ENCODE peak calls at places on chromosomes 12 and 14, in six cellular contexts. D is psoas muscle, G is MCF 10A, T is kidney, U is ascending aorta, C is prostate gland. K is an unnamed sample.

GRCh38 chr14:68633131-68633991 is 159.5 kb downstream of the ZFP36L1 start:
- DNase-seq in D (no peak), U (no peak), G (peak), T (no peak), C (no peak), K (no peak)

GRCh38 chr14:74934476-74935339 is 11.6 kb upstream of the RPS6KL1 start:
- DNase-seq in U (no peak), T (peak), D (no peak), C (no peak), G (no peak), K (no peak)

GRCh38 chr12:122981587-122982493 is 1.4 kb downstream of the ARL6IP4 start:
- DNase-seq in C (no peak), U (no peak), D (no peak), G (no peak), T (peak), K (no peak)

GRCh38 chr12:92539966-92540791 is 162.6 kb upstream of the PLEKHG7 start:
- DNase-seq in G (no peak), U (no peak), C (no peak), D (no peak), T (peak), K (no peak)

GRCh38 chr14:61569783-61570182 is 125.5 kb upstream of the HIF1A start:
- DNase-seq in C (no peak), G (peak), D (peak), T (no peak), U (no peak), K (no peak)

GRCh38 chr14:100309028-100309718 is 2.9 kb upstream of the SLC25A29 start:
- DNase-seq in U (no peak), T (no peak), D (no peak), G (no peak), C (no peak), K (no peak)

GRCh38 chr14:77980475-77981321 is 180.8 kb downstream of the ADCK1 start:
- DNase-seq in T (peak), C (peak), U (no peak), G (no peak), D (peak), K (no peak)

GRCh38 chr14:101586531-101587402 is 25.5 kb downstream of the DIO3 start:
- DNase-seq in C (no peak), T (peak), G (no peak), U (no peak), D (no peak), K (peak)

GRCh38 chr12:5964913-5965900 is 20.1 kb upstream of the ANO2 start:
- DNase-seq in C (no peak), U (no peak), D (no peak), T (no peak), G (no peak), K (no peak)

GRCh38 chr14:32509632-32510187 is 180.6 kb downstream of the AKAP6 start:
- DNase-seq in G (peak), U (peak), D (peak), C (peak), T (peak), K (no peak)

GRCh38 chr12:10563966-10564365 is 49.4 kb downstream of the MAGOHB start:
- DNase-seq in T (no peak), D (no peak), U (no peak), G (no peak), C (no peak), K (no peak)

GRCh38 chr14:77151245-77151644 is 9.7 kb upstream of the ZDHHC22 start:
- DNase-seq in C (no peak), U (no peak), G (peak), D (no peak), T (no peak), K (no peak)

GRCh38 chr14:101078892-101079221 is 175.3 kb upstream of the RTL1 start:
- DNase-seq in U (no peak), G (no peak), D (no peak), C (no peak), T (no peak), K (peak)

GRCh38 chr12:111578276-111578970 is 20.7 kb downstream of the ATXN2 start:
- DNase-seq in T (no peak), D (no peak), C (no peak), G (peak), U (no peak), K (no peak)

GRCh38 chr14:61308198-61308597 is 13.2 kb upstream of the PRKCH start:
- DNase-seq in T (no peak), C (no peak), D (no peak), G (no peak), U (no peak), K (no peak)

GRCh38 chr14:103721334-103722120 is 5.9 kb downstream of the ZFYVE21 start:
- DNase-seq in U (no peak), C (no peak), G (peak), T (no peak), D (peak), K (no peak)

GRCh38 chr12:24879644-24880043 is 69.3 kb downstream of the BCAT1 start:
- DNase-seq in D (no peak), C (no peak), G (no peak), T (no peak), U (no peak), K (no peak)

GRCh38 chr12:111410229-111411186 is 4.8 kb downstream of the SH2B3 start:
- DNase-seq in U (no peak), C (no peak), D (no peak), T (peak), G (no peak), K (no peak)

GRCh38 chr14:40630471-40630870 is 976.2 kb upstream of the LRFN5 start:
- DNase-seq in D (no peak), U (no peak), G (no peak), T (no peak), C (no peak), K (no peak)

GRCh38 chr12:106581543-106582263 is 1.1 kb upstream of the RFX4 start:
- DNase-seq in T (peak), D (no peak), U (no peak), C (no peak), G (no peak), K (peak)

GRCh38 chr12:27826076-27826475 is 46.0 kb upstream of the MANSC4 start:
- DNase-seq in C (no peak), T (no peak), U (no peak), G (no peak), D (no peak), K (no peak)

GRCh38 chr12:101663298-101663697 is 34.1 kb upstream of the CHPT1 start:
- DNase-seq in G (no peak), U (no peak), C (no peak), T (no peak), D (no peak), K (no peak)

GRCh38 chr12:93962336-93962735 is 186.0 kb upstream of the PLXNC1 start:
- DNase-seq in D (no peak), T (no peak), U (no peak), C (no peak), G (no peak), K (no peak)

GRCh38 chr14:70804556-70805162 is 4.7 kb downstream of the MAP3K9 start:
- DNase-seq in C (no peak), U (no peak), D (no peak), T (no peak), G (no peak), K (no peak)
- TF ChIP-seq CTCF in C (no peak), U (no peak), D (no peak), T (no peak), G (no peak), K (no peak)

GRCh38 chr12:18222699-18223098 is 38.6 kb upstream of the PIK3C2G start:
- DNase-seq in T (no peak), D (no peak), C (no peak), U (no peak), G (no peak), K (no peak)

GRCh38 chr12:18221726-18222125 is 39.6 kb upstream of the PIK3C2G start:
- DNase-seq in C (no peak), T (no peak), G (no peak), U (no peak), D (no peak), K (no peak)

DNA sequence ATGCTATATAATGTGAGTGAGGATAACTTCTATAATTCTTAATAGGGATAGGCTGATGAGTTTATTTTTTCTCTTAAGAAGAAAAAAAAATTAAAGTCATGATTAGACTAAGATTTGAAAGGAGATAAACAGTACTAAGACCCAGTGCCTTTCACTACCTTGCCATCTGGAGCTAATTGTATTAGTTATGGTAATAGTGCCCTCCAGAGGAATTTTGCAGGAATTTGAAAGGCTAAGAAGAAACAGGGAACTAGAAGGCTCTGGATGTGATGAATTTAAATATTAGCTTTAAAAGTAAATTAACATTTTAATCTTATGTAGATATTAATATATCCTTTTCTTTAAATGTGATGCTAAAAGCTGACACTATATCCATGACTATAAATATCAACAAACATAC is 36.6 kb upstream of the PIK3C2G start:
- DNase-seq in T (no peak), D (no peak), C (no peak), U (no peak), G (peak), K (no peak)
- TF ChIP-seq CTCF in T (peak), D (no peak), C (peak), U (peak), G (peak), K (peak)

GRCh38 chr12:53483225-53483978 is 15.9 kb downstream of the MAP3K12 start:
- DNase-seq in T (peak), U (no peak), C (no peak), G (no peak), D (no peak), K (peak)
- TF ChIP-seq CTCF in T (no peak), U (no peak), C (no peak), G (no peak), D (no peak), K (no peak)

DNA sequence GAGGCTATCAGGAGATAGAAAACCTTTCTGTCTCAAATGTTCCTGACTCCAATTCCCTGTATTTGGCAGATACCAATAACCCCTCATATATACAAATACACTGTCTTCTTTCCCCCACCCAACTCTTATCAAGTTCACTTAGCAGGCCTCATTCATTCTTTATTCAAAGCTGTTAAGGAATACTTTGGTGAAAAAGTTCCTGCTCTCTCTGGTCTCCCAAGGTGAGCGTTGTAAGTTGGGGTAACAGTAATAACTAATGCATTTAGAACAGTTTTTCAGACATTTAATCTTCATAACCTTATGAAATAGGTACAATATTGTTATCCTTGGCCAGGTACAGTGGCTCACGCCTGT is 3.9 kb upstream of the GDF11 start:
- DNase-seq in D (no peak), U (no peak), C (no peak), T (no peak), G (no peak), K (no peak)
- TF ChIP-seq CTCF in D (no peak), U (no peak), C (no peak), T (no peak), G (no peak), K (peak)

GRCh38 chr12:117907108-117907689 is 61.6 kb downstream of the KSR2 start:
- DNase-seq in T (no peak), C (no peak), G (no peak), D (no peak), U (no peak), K (no peak)
- TF ChIP-seq CTCF in T (no peak), C (no peak), G (no peak), D (no peak), U (no peak), K (no peak)

DNA sequence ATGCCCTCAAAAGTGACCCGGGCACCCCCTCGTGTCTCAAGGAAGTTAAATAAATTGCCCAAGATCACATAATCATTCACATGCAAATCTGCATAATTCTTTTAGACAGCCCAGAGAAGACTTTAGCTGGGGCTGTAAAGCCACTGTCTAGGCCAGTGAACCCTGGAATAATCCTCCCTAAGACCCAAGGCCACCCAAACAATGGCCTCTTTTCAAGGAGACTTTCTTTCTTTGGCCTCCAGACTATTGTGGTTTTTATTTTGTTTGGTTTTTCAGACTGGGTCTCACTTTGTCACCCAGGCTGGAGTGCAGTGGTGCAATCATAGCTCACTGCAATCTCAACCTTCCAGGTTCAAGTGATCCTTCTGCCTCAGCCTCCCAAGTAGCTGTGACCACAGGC is 10.6 kb downstream of the SVOP start:
- DNase-seq in G (no peak), T (no peak), D (no peak), U (no peak), C (no peak), K (no peak)
- TF ChIP-seq CTCF in G (no peak), T (no peak), D (no peak), U (no peak), C (no peak), K (no peak)

DNA sequence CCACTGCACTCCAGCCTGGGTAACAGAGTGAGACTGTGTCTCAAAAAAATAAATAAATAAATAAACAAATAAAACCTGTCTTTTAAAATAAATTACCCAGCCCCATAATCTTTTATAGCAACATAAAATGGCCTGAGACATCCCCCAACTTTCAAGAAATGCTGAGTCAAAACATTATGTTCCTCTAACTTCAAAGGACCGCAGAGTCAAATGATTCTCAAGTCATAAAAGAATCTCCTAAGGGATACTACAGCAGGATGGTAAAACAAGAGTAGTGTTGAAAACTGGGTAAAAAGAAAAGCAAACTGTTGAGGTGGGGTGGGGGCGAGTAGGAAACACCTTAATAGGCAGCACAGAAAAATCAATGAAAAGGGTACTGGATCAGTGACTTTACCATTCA is 9.5 kb downstream of the BLTP3B start:
- DNase-seq in D (no peak), T (no peak), U (no peak), C (no peak), G (no peak), K (no peak)
- TF ChIP-seq CTCF in D (no peak), T (no peak), U (no peak), C (no peak), G (no peak), K (no peak)

GRCh38 chr12:57679697-57680096 is 14.2 kb upstream of the OS9 start:
- DNase-seq in G (no peak), C (no peak), U (no peak), D (no peak), T (no peak), K (no peak)
- TF ChIP-seq CTCF in G (no peak), C (no peak), U (no peak), D (no peak), T (no peak), K (no peak)

GRCh38 chr14:33676135-33676566 is 274.7 kb downstream of the EGLN3 start:
- DNase-seq in C (peak), G (peak), T (no peak), D (no peak), U (no peak), K (no peak)
- TF ChIP-seq CTCF in C (no peak), G (no peak), T (peak), D (peak), U (no peak), K (peak)

GRCh38 chr12:51217133-51217967 is 512 bp downstream of the POU6F1 start:
- DNase-seq in U (no peak), T (peak), D (peak), G (peak), C (peak), K (no peak)
- TF ChIP-seq CTCF in U (peak), T (peak), D (peak), G (no peak), C (peak), K (peak)